ENCODE peak calls at places on chromosomes 7 and 10, in seven cellular contexts. One of them, this sample, is unnamed.

GRCh38 chr10:127426746-127427145 is 122.4 kb upstream of the NPS start:
- DNase-seq in stimulated activated CD4-positive, alpha-beta T cell treated with anti-CD3 and anti-CD28 coated beads, Interleukin-4, amount 100 ng/mL, for 48 hours: no peak
- DNase-seq in KG1: no peak
- DNase-seq in activated CD4-positive, alpha-beta memory T cell treated with anti-CD3 and anti-CD28 coated beads, Interleukin-2, amount 10 ng/mL, durations not matched to agents 7 days and 5 days: no peak
- DNase-seq in activated T-cell treated with anti-CD3 and anti-CD28 coated beads, Interleukin-2, amount 50 U/mL, for 4 hours: no peak
- DNase-seq in naive thymus-derived CD8-positive, alpha-beta T cell: no peak
- DNase-seq in activated T-helper 9 cell treated with anti-CD3 and anti-CD28 coated beads, Interleukin-2, amount 50 U/mL, for 16 hours: no peak
- DNase-seq in this sample: no peak

GRCh38 chr10:30857803-30858202 is 173.9 kb downstream of the ZNF438 start:
- DNase-seq in activated T-cell treated with anti-CD3 and anti-CD28 coated beads, Interleukin-2, amount 50 U/mL, for 4 hours: no peak
- DNase-seq in activated T-helper 9 cell treated with anti-CD3 and anti-CD28 coated beads, Interleukin-2, amount 50 U/mL, for 16 hours: no peak
- DNase-seq in naive thymus-derived CD8-positive, alpha-beta T cell: no peak
- DNase-seq in activated CD4-positive, alpha-beta memory T cell treated with anti-CD3 and anti-CD28 coated beads, Interleukin-2, amount 10 ng/mL, durations not matched to agents 7 days and 5 days: no peak
- DNase-seq in stimulated activated CD4-positive, alpha-beta T cell treated with anti-CD3 and anti-CD28 coated beads, Interleukin-4, amount 100 ng/mL, for 48 hours: no peak
- DNase-seq in KG1: no peak
- DNase-seq in this sample: no peak

GRCh38 chr7:100148225-100148558 is 526 bp upstream of the LAMTOR4 start:
- DNase-seq in naive thymus-derived CD8-positive, alpha-beta T cell: no peak
- DNase-seq in stimulated activated CD4-positive, alpha-beta T cell treated with anti-CD3 and anti-CD28 coated beads, Interleukin-4, amount 100 ng/mL, for 48 hours: no peak
- DNase-seq in activated T-cell treated with anti-CD3 and anti-CD28 coated beads, Interleukin-2, amount 50 U/mL, for 4 hours: no peak
- DNase-seq in activated CD4-positive, alpha-beta memory T cell treated with anti-CD3 and anti-CD28 coated beads, Interleukin-2, amount 10 ng/mL, durations not matched to agents 7 days and 5 days: no peak
- DNase-seq in activated T-helper 9 cell treated with anti-CD3 and anti-CD28 coated beads, Interleukin-2, amount 50 U/mL, for 16 hours: no peak
- DNase-seq in KG1: no peak
- DNase-seq in this sample: no peak

GRCh38 chr7:26588511-26588910 is 275.9 kb downstream of the SKAP2 start:
- DNase-seq in stimulated activated CD4-positive, alpha-beta T cell treated with anti-CD3 and anti-CD28 coated beads, Interleukin-4, amount 100 ng/mL, for 48 hours: no peak
- DNase-seq in activated T-helper 9 cell treated with anti-CD3 and anti-CD28 coated beads, Interleukin-2, amount 50 U/mL, for 16 hours: no peak
- DNase-seq in activated CD4-positive, alpha-beta memory T cell treated with anti-CD3 and anti-CD28 coated beads, Interleukin-2, amount 10 ng/mL, durations not matched to agents 7 days and 5 days: no peak
- DNase-seq in activated T-cell treated with anti-CD3 and anti-CD28 coated beads, Interleukin-2, amount 50 U/mL, for 4 hours: no peak
- DNase-seq in KG1: no peak
- DNase-seq in naive thymus-derived CD8-positive, alpha-beta T cell: no peak
- DNase-seq in this sample: no peak

GRCh38 chr7:91194841-91195240 is 69.4 kb upstream of the FZD1 start:
- DNase-seq in activated CD4-positive, alpha-beta memory T cell treated with anti-CD3 and anti-CD28 coated beads, Interleukin-2, amount 10 ng/mL, durations not matched to agents 7 days and 5 days: no peak
- DNase-seq in activated T-cell treated with anti-CD3 and anti-CD28 coated beads, Interleukin-2, amount 50 U/mL, for 4 hours: no peak
- DNase-seq in KG1: no peak
- DNase-seq in activated T-helper 9 cell treated with anti-CD3 and anti-CD28 coated beads, Interleukin-2, amount 50 U/mL, for 16 hours: no peak
- DNase-seq in stimulated activated CD4-positive, alpha-beta T cell treated with anti-CD3 and anti-CD28 coated beads, Interleukin-4, amount 100 ng/mL, for 48 hours: no peak
- DNase-seq in naive thymus-derived CD8-positive, alpha-beta T cell: no peak
- DNase-seq in this sample: no peak

GRCh38 chr7:3214090-3214413 is 87.0 kb upstream of the SDK1 start:
- DNase-seq in activated CD4-positive, alpha-beta memory T cell treated with anti-CD3 and anti-CD28 coated beads, Interleukin-2, amount 10 ng/mL, durations not matched to agents 7 days and 5 days: no peak
- DNase-seq in naive thymus-derived CD8-positive, alpha-beta T cell: no peak
- DNase-seq in stimulated activated CD4-positive, alpha-beta T cell treated with anti-CD3 and anti-CD28 coated beads, Interleukin-4, amount 100 ng/mL, for 48 hours: no peak
- DNase-seq in KG1: no peak
- DNase-seq in activated T-helper 9 cell treated with anti-CD3 and anti-CD28 coated beads, Interleukin-2, amount 50 U/mL, for 16 hours: no peak
- DNase-seq in activated T-cell treated with anti-CD3 and anti-CD28 coated beads, Interleukin-2, amount 50 U/mL, for 4 hours: no peak
- DNase-seq in this sample: no peak

GRCh38 chr10:63491558-63492316 is 26.0 kb upstream of the JMJD1C start:
- DNase-seq in activated CD4-positive, alpha-beta memory T cell treated with anti-CD3 and anti-CD28 coated beads, Interleukin-2, amount 10 ng/mL, durations not matched to agents 7 days and 5 days: no peak
- DNase-seq in activated T-helper 9 cell treated with anti-CD3 and anti-CD28 coated beads, Interleukin-2, amount 50 U/mL, for 16 hours: no peak
- DNase-seq in KG1: no peak
- DNase-seq in naive thymus-derived CD8-positive, alpha-beta T cell: no peak
- DNase-seq in activated T-cell treated with anti-CD3 and anti-CD28 coated beads, Interleukin-2, amount 50 U/mL, for 4 hours: no peak
- DNase-seq in stimulated activated CD4-positive, alpha-beta T cell treated with anti-CD3 and anti-CD28 coated beads, Interleukin-4, amount 100 ng/mL, for 48 hours: no peak
- DNase-seq in this sample: no peak

GRCh38 chr10:119139464-119140067 is 25.9 kb downstream of the SFXN4 start:
- DNase-seq in activated CD4-positive, alpha-beta memory T cell treated with anti-CD3 and anti-CD28 coated beads, Interleukin-2, amount 10 ng/mL, durations not matched to agents 7 days and 5 days: peak
- DNase-seq in stimulated activated CD4-positive, alpha-beta T cell treated with anti-CD3 and anti-CD28 coated beads, Interleukin-4, amount 100 ng/mL, for 48 hours: peak
- DNase-seq in activated T-cell treated with anti-CD3 and anti-CD28 coated beads, Interleukin-2, amount 50 U/mL, for 4 hours: peak
- DNase-seq in naive thymus-derived CD8-positive, alpha-beta T cell: peak
- DNase-seq in KG1: no peak
- DNase-seq in activated T-helper 9 cell treated with anti-CD3 and anti-CD28 coated beads, Interleukin-2, amount 50 U/mL, for 16 hours: peak
- DNase-seq in this sample: no peak

GRCh38 chr7:28627263-28627653 is 214.9 kb downstream of the CREB5 start:
- DNase-seq in activated CD4-positive, alpha-beta memory T cell treated with anti-CD3 and anti-CD28 coated beads, Interleukin-2, amount 10 ng/mL, durations not matched to agents 7 days and 5 days: no peak
- DNase-seq in KG1: no peak
- DNase-seq in activated T-cell treated with anti-CD3 and anti-CD28 coated beads, Interleukin-2, amount 50 U/mL, for 4 hours: no peak
- DNase-seq in naive thymus-derived CD8-positive, alpha-beta T cell: no peak
- DNase-seq in stimulated activated CD4-positive, alpha-beta T cell treated with anti-CD3 and anti-CD28 coated beads, Interleukin-4, amount 100 ng/mL, for 48 hours: no peak
- DNase-seq in activated T-helper 9 cell treated with anti-CD3 and anti-CD28 coated beads, Interleukin-2, amount 50 U/mL, for 16 hours: no peak
- DNase-seq in this sample: no peak

GRCh38 chr7:158110661-158111555 is 476.7 kb downstream of the PTPRN2 start:
- DNase-seq in KG1: no peak
- DNase-seq in activated T-helper 9 cell treated with anti-CD3 and anti-CD28 coated beads, Interleukin-2, amount 50 U/mL, for 16 hours: no peak
- DNase-seq in stimulated activated CD4-positive, alpha-beta T cell treated with anti-CD3 and anti-CD28 coated beads, Interleukin-4, amount 100 ng/mL, for 48 hours: no peak
- DNase-seq in activated CD4-positive, alpha-beta memory T cell treated with anti-CD3 and anti-CD28 coated beads, Interleukin-2, amount 10 ng/mL, durations not matched to agents 7 days and 5 days: peak
- DNase-seq in naive thymus-derived CD8-positive, alpha-beta T cell: no peak
- DNase-seq in activated T-cell treated with anti-CD3 and anti-CD28 coated beads, Interleukin-2, amount 50 U/mL, for 4 hours: no peak
- DNase-seq in this sample: peak

GRCh38 chr10:6202098-6202683 is 541 bp upstream of the PFKFB3 start:
- DNase-seq in KG1: no peak
- DNase-seq in naive thymus-derived CD8-positive, alpha-beta T cell: no peak
- DNase-seq in activated T-helper 9 cell treated with anti-CD3 and anti-CD28 coated beads, Interleukin-2, amount 50 U/mL, for 16 hours: no peak
- DNase-seq in stimulated activated CD4-positive, alpha-beta T cell treated with anti-CD3 and anti-CD28 coated beads, Interleukin-4, amount 100 ng/mL, for 48 hours: peak
- DNase-seq in activated T-cell treated with anti-CD3 and anti-CD28 coated beads, Interleukin-2, amount 50 U/mL, for 4 hours: no peak
- DNase-seq in activated CD4-positive, alpha-beta memory T cell treated with anti-CD3 and anti-CD28 coated beads, Interleukin-2, amount 10 ng/mL, durations not matched to agents 7 days and 5 days: peak
- DNase-seq in this sample: no peak

GRCh38 chr10:99681553-99681952 is 22.2 kb downstream of the ENTPD7 start:
- DNase-seq in activated T-cell treated with anti-CD3 and anti-CD28 coated beads, Interleukin-2, amount 50 U/mL, for 4 hours: no peak
- DNase-seq in KG1: no peak
- DNase-seq in activated CD4-positive, alpha-beta memory T cell treated with anti-CD3 and anti-CD28 coated beads, Interleukin-2, amount 10 ng/mL, durations not matched to agents 7 days and 5 days: no peak
- DNase-seq in stimulated activated CD4-positive, alpha-beta T cell treated with anti-CD3 and anti-CD28 coated beads, Interleukin-4, amount 100 ng/mL, for 48 hours: no peak
- DNase-seq in naive thymus-derived CD8-positive, alpha-beta T cell: no peak
- DNase-seq in activated T-helper 9 cell treated with anti-CD3 and anti-CD28 coated beads, Interleukin-2, amount 50 U/mL, for 16 hours: no peak
- DNase-seq in this sample: no peak

GRCh38 chr7:12493866-12494265 is 76.7 kb upstream of the SCIN start:
- DNase-seq in KG1: no peak
- DNase-seq in activated T-cell treated with anti-CD3 and anti-CD28 coated beads, Interleukin-2, amount 50 U/mL, for 4 hours: no peak
- DNase-seq in naive thymus-derived CD8-positive, alpha-beta T cell: no peak
- DNase-seq in activated CD4-positive, alpha-beta memory T cell treated with anti-CD3 and anti-CD28 coated beads, Interleukin-2, amount 10 ng/mL, durations not matched to agents 7 days and 5 days: no peak
- DNase-seq in activated T-helper 9 cell treated with anti-CD3 and anti-CD28 coated beads, Interleukin-2, amount 50 U/mL, for 16 hours: no peak
- DNase-seq in stimulated activated CD4-positive, alpha-beta T cell treated with anti-CD3 and anti-CD28 coated beads, Interleukin-4, amount 100 ng/mL, for 48 hours: no peak
- DNase-seq in this sample: no peak

GRCh38 chr7:66255533-66256100 is 50.5 kb downstream of the TPST1 start:
- DNase-seq in naive thymus-derived CD8-positive, alpha-beta T cell: no peak
- DNase-seq in activated CD4-positive, alpha-beta memory T cell treated with anti-CD3 and anti-CD28 coated beads, Interleukin-2, amount 10 ng/mL, durations not matched to agents 7 days and 5 days: no peak
- DNase-seq in KG1: no peak
- DNase-seq in activated T-helper 9 cell treated with anti-CD3 and anti-CD28 coated beads, Interleukin-2, amount 50 U/mL, for 16 hours: no peak
- DNase-seq in stimulated activated CD4-positive, alpha-beta T cell treated with anti-CD3 and anti-CD28 coated beads, Interleukin-4, amount 100 ng/mL, for 48 hours: no peak
- DNase-seq in activated T-cell treated with anti-CD3 and anti-CD28 coated beads, Interleukin-2, amount 50 U/mL, for 4 hours: no peak
- DNase-seq in this sample: no peak

GRCh38 chr7:46603296-46603701 is 682.2 kb upstream of the IGFBP3 start:
- DNase-seq in stimulated activated CD4-positive, alpha-beta T cell treated with anti-CD3 and anti-CD28 coated beads, Interleukin-4, amount 100 ng/mL, for 48 hours: no peak
- DNase-seq in activated T-cell treated with anti-CD3 and anti-CD28 coated beads, Interleukin-2, amount 50 U/mL, for 4 hours: no peak
- DNase-seq in activated T-helper 9 cell treated with anti-CD3 and anti-CD28 coated beads, Interleukin-2, amount 50 U/mL, for 16 hours: no peak
- DNase-seq in KG1: no peak
- DNase-seq in activated CD4-positive, alpha-beta memory T cell treated with anti-CD3 and anti-CD28 coated beads, Interleukin-2, amount 10 ng/mL, durations not matched to agents 7 days and 5 days: no peak
- DNase-seq in naive thymus-derived CD8-positive, alpha-beta T cell: no peak
- DNase-seq in this sample: no peak